ENCODE peak calls at places on chromosomes 11 and 22, in four cellular contexts. Z is endothelial cell of umbilical vein, C is body of pancreas, T is K562. S is an unnamed sample.

GRCh38 chr11:44530413-44531115 is 34.9 kb upstream of the CD82 start:
- DNase-seq in Z (no peak), C (no peak), T (peak; percentile 48), S (peak; percentile 95)

GRCh38 chr22:48741540-48741939 is 1086.1 kb downstream of the BRD1 start:
- DNase-seq in Z (no peak), C (no peak), T (no peak), S (no peak)

GRCh38 chr11:47409440-47410403 is 1.3 kb downstream of the SLC39A13 start:
- DNase-seq in Z (no peak), C (no peak), T (no peak), S (no peak)

GRCh38 chr11:119338318-119338890 is 2.3 kb downstream of the C1QTNF5 start:
- DNase-seq in Z (peak; percentile 90), C (peak; percentile 69), T (peak; percentile 75), S (peak; percentile 86)

GRCh38 chr11:29432719-29433325 is 584.0 kb downstream of the KCNA4 start:
- DNase-seq in Z (peak; percentile 36), C (no peak), T (peak; percentile 9), S (peak; percentile 0)

GRCh38 chr11:128553662-128554392 is 33.5 kb downstream of the ETS1 start:
- DNase-seq in Z (peak; percentile 30), C (no peak), T (no peak), S (no peak)

GRCh38 chr11:21888814-21889213 is 304.1 kb upstream of the ANO5 start:
- DNase-seq in Z (no peak), C (no peak), T (no peak), S (no peak)

GRCh38 chr11:34044664-34045485 is 6.7 kb upstream of the CAPRIN1 start:
- DNase-seq in Z (peak; percentile 48), C (no peak), T (peak; percentile 54), S (peak; percentile 87)

GRCh38 chr22:23686416-23687024 is 4.3 kb upstream of the RGL4 start:
- DNase-seq in Z (no peak), C (no peak), T (no peak), S (no peak)

GRCh38 chr11:23310276-23310675 is 450.0 kb upstream of the CCDC179 start:
- DNase-seq in Z (no peak), C (no peak), T (no peak), S (no peak)

GRCh38 chr11:20337526-20338154 is 25.9 kb upstream of the HTATIP2 start:
- DNase-seq in Z (peak; percentile 43), C (no peak), T (no peak), S (peak; percentile 17)

GRCh38 chr22:31973739-31974138 is 29.4 kb downstream of the YWHAH start:
- DNase-seq in Z (no peak), C (peak; percentile 50), T (no peak), S (no peak)

GRCh38 chr11:62108971-62109391 is 14.8 kb upstream of the INCENP start:
- DNase-seq in Z (peak; percentile 32), C (no peak), T (no peak), S (no peak)

GRCh38 chr11:102438311-102439062 is 14.1 kb downstream of the TMEM123 start:
- DNase-seq in Z (no peak), C (no peak), T (no peak), S (no peak)

GRCh38 chr11:83079820-83080219 is 8.1 kb upstream of the RAB30 start:
- DNase-seq in Z (no peak), C (no peak), T (no peak), S (no peak)

GRCh38 chr11:110345756-110346155 is 49.3 kb upstream of the RDX start:
- DNase-seq in Z (peak; percentile 44), C (no peak), T (no peak), S (no peak)

GRCh38 chr22:31106001-31106571 is 1.3 kb downstream of the SELENOM start:
- DNase-seq in Z (no peak), C (no peak), T (no peak), S (no peak)

GRCh38 chr11:120532511-120533196 is 21.1 kb downstream of the GRIK4 start:
- DNase-seq in Z (no peak), C (no peak), T (no peak), S (peak; percentile 5)

GRCh38 chr11:86469491-86470388 is 95.1 kb downstream of the CCDC81 start:
- DNase-seq in Z (no peak), C (no peak), T (no peak), S (no peak)

GRCh38 chr11:2406476-2406875 is 5.9 kb downstream of the TSSC4 start:
- DNase-seq in Z (no peak), C (no peak), T (no peak), S (no peak)

GRCh38 chr11:19228956-19229355 is 11.8 kb downstream of the E2F8 start:
- DNase-seq in Z (no peak), C (no peak), T (no peak), S (no peak)

GRCh38 chr11:108368134-108368533 is 99.2 kb downstream of the C11orf65 start:
- DNase-seq in Z (no peak), C (no peak), T (no peak), S (no peak)

GRCh38 chr11:3959015-3959917 is 103.8 kb downstream of the STIM1 start:
- DNase-seq in Z (no peak), C (no peak), T (peak; percentile 41), S (no peak)

GRCh38 chr11:122486793-122487495 is 168.6 kb upstream of the UBASH3B start:
- DNase-seq in Z (peak; percentile 67), C (no peak), T (no peak), S (no peak)
- TF ChIP-seq POLR2A in Z (no peak), C (no peak), T (no peak), S (no peak)

GRCh38 chr11:78261869-78262637 is 73.3 kb downstream of the USP35 start:
- DNase-seq in Z (no peak), C (no peak), T (no peak), S (no peak)
- TF ChIP-seq POLR2A in Z (no peak), C (no peak), T (no peak), S (no peak)

GRCh38 chr11:66857234-66857926 is 516 bp downstream of the LRFN4 start:
- DNase-seq in Z (no peak), C (no peak), T (peak; percentile 74), S (no peak)
- TF ChIP-seq POLR2A in Z (no peak), C (no peak), T (no peak), S (no peak)

DNA sequence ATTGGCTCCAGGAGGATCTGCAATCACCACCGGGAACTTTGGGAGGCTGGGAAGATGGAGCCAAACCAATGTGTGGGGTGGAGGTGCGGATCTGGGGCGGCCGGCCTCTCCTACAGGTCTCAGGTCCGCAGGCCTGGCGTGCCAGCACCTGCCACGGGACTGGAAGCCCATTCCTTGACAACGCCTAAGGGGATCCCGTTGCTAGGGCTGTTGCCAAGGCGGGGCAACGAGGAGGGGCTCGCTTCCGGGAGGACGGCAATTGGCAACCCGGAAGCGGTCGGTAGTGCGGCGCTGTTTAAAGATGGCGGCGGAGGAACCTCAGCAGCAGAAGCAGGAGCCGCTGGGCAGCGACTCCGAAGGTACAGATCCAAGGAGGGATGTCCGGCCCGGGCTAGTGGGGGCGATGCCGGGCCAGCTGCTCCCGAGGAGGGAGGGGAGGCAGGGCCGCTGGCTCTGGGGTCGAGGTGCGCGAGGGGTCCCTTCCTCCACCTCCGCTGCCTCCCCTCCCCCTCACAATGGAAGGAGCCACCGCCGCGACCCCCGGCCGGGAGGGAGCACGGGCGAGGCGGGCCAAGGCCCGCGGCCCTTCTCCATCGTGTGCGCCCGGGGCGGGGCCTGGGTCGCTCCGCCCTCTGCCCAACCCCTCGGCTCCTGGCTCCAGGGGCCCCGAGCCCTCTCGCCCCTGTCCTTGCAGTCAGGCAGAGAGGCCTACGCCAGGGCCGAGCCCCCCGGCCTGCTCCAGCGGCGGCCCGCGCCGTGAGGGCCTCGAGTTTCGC is at the start of gene OTUB1:
- DNase-seq in Z (peak; percentile 91), C (peak; percentile 92), T (peak; percentile 92), S (peak; percentile 89)
- TF ChIP-seq POLR2A in Z (peak; percentile 91), C (peak; percentile 83), T (peak; percentile 94), S (peak; percentile 84)

GRCh38 chr22:26672590-26673468 is 15.4 kb downstream of the MIAT start:
- DNase-seq in Z (peak; percentile 76), C (peak; percentile 88), T (peak; percentile 82), S (peak; percentile 95)
- TF ChIP-seq POLR2A in Z (peak; percentile 82), C (peak; percentile 66), T (peak; percentile 77), S (peak; percentile 70)

GRCh38 chr11:75174781-75175370 is 24.0 kb downstream of the SLCO2B1 start:
- DNase-seq in Z (no peak), C (no peak), T (no peak), S (no peak)
- TF ChIP-seq POLR2A in Z (no peak), C (no peak), T (no peak), S (no peak)

S was measured in erythroblast.